ENCODE peak calls at places on chromosomes 7 and 10, in six cellular contexts. T is A549, H is IMR-90, E is psoas muscle, D is adrenal gland, L is lower lobe of right lung. N is an unnamed sample. For H3K4me1, the result is how much of the 10 kb centered on the place peaks cover.

GRCh38 chr10:103736044-103736443 is 119.3 kb downstream of the SH3PXD2A start:
- DNase-seq in T (no peak), D (no peak), E (peak), H (no peak), L (no peak), N (no peak)

GRCh38 chr10:88114368-88114767 is 250.9 kb downstream of the PTEN start:
- DNase-seq in E (peak), H (peak), L (peak), T (peak), D (peak), N (peak)

GRCh38 chr10:35340975-35341374 is 4.7 kb downstream of the CCNY start:
- DNase-seq in L (no peak), T (no peak), E (peak), H (peak), D (no peak), N (no peak)

GRCh38 chr7:146112755-146113154 is 3.8 kb upstream of the CNTNAP2 start:
- DNase-seq in H (no peak), E (no peak), L (no peak), T (no peak), D (no peak), N (no peak)

GRCh38 chr7:18700147-18700546 is 204.6 kb downstream of the HDAC9 start:
- DNase-seq in E (no peak), H (no peak), D (no peak), L (no peak), T (peak), N (no peak)

GRCh38 chr10:48572414-48572813 is 32.5 kb downstream of the ARHGAP22 start:
- DNase-seq in T (no peak), L (no peak), D (no peak), E (no peak), H (peak), N (no peak)

GRCh38 chr10:642186-642890 is 47.1 kb downstream of the DIP2C start:
- DNase-seq in H (no peak), L (peak), T (peak), E (no peak), D (no peak), N (no peak)

GRCh38 chr10:115826391-115826790 is 446.6 kb downstream of the GFRA1 start:
- DNase-seq in T (no peak), D (no peak), H (peak), E (no peak), L (no peak), N (no peak)

GRCh38 chr7:27238979-27239779 is 3.4 kb upstream of the EVX1 start:
- DNase-seq in E (no peak), H (no peak), L (no peak), T (no peak), D (no peak), N (no peak)

GRCh38 chr10:69883680-69884375 is 82.1 kb downstream of the COL13A1 start:
- DNase-seq in H (no peak), D (no peak), L (no peak), T (no peak), E (no peak), N (no peak)

GRCh38 chr10:24556746-24557742 is 166.6 kb downstream of the ARHGAP21 start:
- DNase-seq in H (peak), L (no peak), D (no peak), T (peak), E (no peak), N (peak)

GRCh38 chr10:103921750-103922195 is 3.8 kb upstream of the STN1 start:
- DNase-seq in H (peak), T (peak), L (no peak), D (no peak), E (no peak), N (no peak)

GRCh38 chr10:5670662-5671375 is 4.4 kb upstream of the ASB13 start:
- DNase-seq in L (no peak), D (no peak), H (no peak), T (no peak), E (no peak), N (no peak)

GRCh38 chr10:58590152-58590551 is 77.5 kb downstream of the BICC1 start:
- DNase-seq in D (peak), L (no peak), T (peak), H (peak), E (no peak), N (no peak)

GRCh38 chr10:126135939-126136595 is 239.7 kb downstream of the FANK1 start:
- DNase-seq in L (no peak), H (no peak), T (no peak), E (no peak), D (no peak), N (no peak)

GRCh38 chr7:47478017-47478344 is 103.9 kb downstream of the TNS3 start:
- DNase-seq in E (no peak), D (no peak), H (peak), L (peak), T (no peak), N (no peak)

GRCh38 chr10:13956826-13957225 is 370.1 kb downstream of the PRPF18 start:
- DNase-seq in E (peak), H (peak), D (no peak), T (no peak), L (no peak), N (peak)
- TF ChIP-seq CTCF in E (peak), H (peak), D (peak), T (no peak), L (peak), N (peak)

GRCh38 chr10:30775779-30776591 is 146.4 kb upstream of the LYZL2 start:
- DNase-seq in T (no peak), E (no peak), D (no peak), H (peak), L (no peak), N (no peak)

GRCh38 chr10:30770229-30770628 is 140.7 kb upstream of the LYZL2 start:
- DNase-seq in D (no peak), L (no peak), E (no peak), T (no peak), H (no peak), N (no peak)

GRCh38 chr10:30774281-30774680 is 144.7 kb upstream of the LYZL2 start:
- DNase-seq in E (no peak), H (no peak), D (no peak), T (no peak), L (no peak), N (no peak)

GRCh38 chr10:30770816-30771215 is 141.3 kb upstream of the LYZL2 start:
- DNase-seq in D (no peak), H (no peak), T (no peak), L (no peak), E (no peak), N (no peak)

GRCh38 chr10:30773501-30773900 is 143.9 kb upstream of the LYZL2 start:
- DNase-seq in D (no peak), T (no peak), E (no peak), L (no peak), H (no peak), N (no peak)
- H3K4me3 ChIP-seq in D (no peak), T (no peak), E (no peak), L (no peak), H (no peak), N (no peak)

GRCh38 chr7:30353532-30353931 is 69.1 kb downstream of the ZNRF2 start:
- DNase-seq in T (no peak), L (no peak), D (no peak), H (no peak), E (no peak), N (no peak)
- H3K4me1 ChIP-seq in T (under half), L (under half), D (under half), H (under half), E (under half), N (under half)

DNA sequence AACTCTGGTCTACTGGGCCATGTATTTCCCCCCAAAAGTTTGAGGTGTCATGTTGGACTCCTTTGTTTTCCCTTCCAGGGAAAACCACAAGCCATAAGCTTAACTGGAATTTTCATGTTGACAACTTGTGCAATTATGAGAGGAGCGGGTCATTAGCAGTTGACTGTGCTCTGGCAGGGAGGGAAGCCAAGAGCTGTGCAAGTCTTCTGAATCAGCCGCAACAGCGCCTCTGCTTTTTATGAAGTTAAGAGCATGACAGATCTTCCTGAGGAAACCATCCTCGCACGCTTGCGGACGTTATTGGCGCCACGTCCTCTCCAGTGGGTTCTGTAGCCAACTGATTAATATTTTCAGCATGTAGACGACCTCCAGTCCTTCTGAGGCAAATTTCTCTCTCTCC is 148.7 kb upstream of the MKI67 start:
- DNase-seq in L (no peak), T (no peak), D (no peak), E (peak), H (no peak), N (no peak)
- TF ChIP-seq CTCF in L (no peak), T (no peak), D (no peak), E (no peak), H (no peak), N (no peak)

GRCh38 chr10:22346087-22346661 is 878 bp downstream of the SPAG6 start:
- DNase-seq in H (no peak), D (no peak), E (no peak), T (no peak), L (no peak), N (no peak)
- H3K4me3 ChIP-seq in H (no peak), D (no peak), E (no peak), T (no peak), L (no peak), N (no peak)

GRCh38 chr7:137933270-137934017 is 68.4 kb downstream of the CREB3L2 start:
- DNase-seq in D (no peak), E (peak), T (no peak), L (no peak), H (peak), N (peak)
- H3K4me1 ChIP-seq in D (half or more), E (under half), T (under half), L (half or more), H (under half), N (under half)

GRCh38 chr10:10055656-10056445 is 961.8 kb upstream of the CELF2 start:
- DNase-seq in T (no peak), L (no peak), D (no peak), E (no peak), H (peak), N (no peak)

GRCh38 chr10:10053051-10053450 is 964.6 kb upstream of the CELF2 start:
- DNase-seq in D (no peak), T (no peak), L (no peak), E (no peak), H (no peak), N (no peak)

GRCh38 chr10:10056958-10057357 is 960.7 kb upstream of the CELF2 start:
- DNase-seq in T (no peak), E (no peak), D (no peak), H (peak), L (no peak), N (no peak)
- TF ChIP-seq CTCF in T (no peak), E (no peak), D (no peak), H (no peak), L (no peak), N (no peak)